ENCODE peak calls at places on chromosomes 7 and 10, in five cellular contexts. T is A549, P is neural progenitor cell, U is mesendoderm, C is HepG2. W is an unnamed sample.

GRCh38 chr10:52615349-52615748 is 157.2 kb downstream of the MBL2 start:
- DNase-seq in C (no peak), U (no peak), T (no peak), P (no peak), W (no peak)

GRCh38 chr10:83166344-83166743 is 973.0 kb upstream of the GHITM start:
- DNase-seq in P (peak), U (peak), C (no peak), T (no peak), W (peak)

GRCh38 chr7:20217193-20217948 is at the start of gene MACC1:
- DNase-seq in P (peak), U (peak), T (no peak), C (no peak), W (peak)

GRCh38 chr7:139981533-139981932 is 81.2 kb downstream of the PARP12 start:
- DNase-seq in P (peak), C (no peak), U (no peak), T (no peak), W (peak)

GRCh38 chr10:18279202-18279601 is 139.0 kb downstream of the CACNB2 start:
- DNase-seq in P (no peak), C (no peak), U (peak), T (no peak), W (no peak)

GRCh38 chr7:43117025-43117424 is 4.6 kb downstream of the HECW1 start:
- DNase-seq in T (no peak), P (no peak), C (no peak), U (no peak), W (no peak)

GRCh38 chr7:103941978-103942377 is 47.5 kb downstream of the RELN start:
- DNase-seq in U (no peak), P (no peak), C (no peak), T (no peak), W (no peak)

GRCh38 chr7:148962823-148963582 is 65.3 kb downstream of the PDIA4 start:
- DNase-seq in P (peak), T (peak), C (peak), U (peak), W (peak)

GRCh38 chr10:5527332-5528200 is 2.8 kb downstream of the CALML3 start:
- DNase-seq in U (no peak), T (no peak), P (no peak), C (peak), W (no peak)

GRCh38 chr7:93461350-93461749 is 113.2 kb downstream of the CALCR start:
- DNase-seq in C (no peak), U (peak), T (no peak), P (peak), W (peak)

GRCh38 chr10:130127612-130128607 is 8.3 kb upstream of the GLRX3 start:
- DNase-seq in T (peak), C (peak), P (peak), U (peak), W (peak)

GRCh38 chr7:16940777-16941176 is 59.0 kb upstream of the AGR3 start:
- DNase-seq in U (peak), T (no peak), C (no peak), P (no peak), W (no peak)

GRCh38 chr7:111642373-111642772 is 80.1 kb upstream of the IMMP2L start:
- DNase-seq in T (no peak), C (no peak), P (no peak), U (no peak), W (no peak)

GRCh38 chr10:124329941-124330340 is 88.8 kb downstream of the OAT start:
- DNase-seq in U (no peak), C (no peak), T (no peak), P (no peak), W (no peak)

GRCh38 chr10:108684431-108684830 is 1238.9 kb downstream of the XPNPEP1 start:
- DNase-seq in T (no peak), P (no peak), C (no peak), U (no peak), W (no peak)

GRCh38 chr7:101218236-101219130 is 518 bp downstream of the ZNHIT1 start:
- DNase-seq in P (peak), T (no peak), C (no peak), U (no peak), W (no peak)

GRCh38 chr7:87482115-87482514 is 6.6 kb upstream of the ABCB4 start:
- DNase-seq in U (no peak), C (peak), P (no peak), T (no peak), W (no peak)

GRCh38 chr7:87480386-87480785 is 4.9 kb upstream of the ABCB4 start:
- DNase-seq in P (no peak), T (no peak), C (no peak), U (no peak), W (no peak)

GRCh38 chr7:87479951-87480350 is 4.5 kb upstream of the ABCB4 start:
- DNase-seq in U (no peak), T (no peak), C (no peak), P (no peak), W (no peak)

GRCh38 chr7:87483131-87483530 is 7.7 kb upstream of the ABCB4 start:
- DNase-seq in P (no peak), C (no peak), U (peak), T (no peak), W (no peak)
- H3K4me2 ChIP-seq in P (no peak), C (no peak), U (no peak), T (no peak), W (no peak)

GRCh38 chr10:77349226-77349625 is 288.4 kb downstream of the KCNMA1 start:
- DNase-seq in U (no peak), C (no peak), T (no peak), P (no peak), W (no peak)
- H3K4me2 ChIP-seq in U (no peak), C (no peak), T (no peak), P (no peak), W (no peak)

GRCh38 chr10:97475936-97476594 is 22.2 kb downstream of the MMS19 start:
- DNase-seq in U (no peak), T (no peak), P (no peak), C (no peak), W (no peak)
- H3K4me2 ChIP-seq in U (no peak), T (no peak), P (no peak), C (no peak), W (no peak)

DNA sequence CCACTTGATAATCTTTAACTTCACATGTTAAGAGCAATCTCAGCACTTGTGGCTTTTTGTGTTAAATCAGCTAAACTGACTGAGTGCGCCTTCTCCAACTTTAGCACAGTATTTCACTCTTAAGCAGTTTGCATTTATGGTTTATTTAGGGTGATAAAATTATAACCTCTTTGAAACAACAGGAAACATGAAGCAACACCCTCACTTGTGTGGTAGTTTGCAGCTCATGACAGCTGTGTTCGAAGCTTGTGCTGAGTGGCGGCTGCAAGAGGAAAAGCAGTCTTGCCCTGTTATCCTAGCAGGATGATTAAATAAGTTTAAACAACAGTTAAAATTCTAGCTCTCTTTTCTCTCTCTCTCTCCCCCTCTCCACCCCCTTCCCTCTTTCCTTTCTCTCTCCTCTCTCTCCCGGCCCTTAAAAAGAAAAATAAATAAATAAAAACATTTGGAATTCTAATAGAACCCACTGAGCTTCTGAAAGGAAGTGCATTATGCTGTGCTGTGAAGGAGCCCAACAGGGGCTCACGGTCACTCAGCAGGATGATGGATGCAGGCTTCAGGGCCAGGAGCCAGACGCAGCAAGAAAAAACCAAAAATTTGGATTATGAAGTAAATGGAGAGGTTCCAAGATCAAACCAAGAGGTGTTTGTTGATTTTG is 25.2 kb downstream of the OGDH start:
- DNase-seq in U (no peak), P (no peak), T (no peak), C (no peak), W (no peak)
- H3K4me2 ChIP-seq in U (no peak), P (no peak), T (no peak), C (no peak), W (peak)

DNA sequence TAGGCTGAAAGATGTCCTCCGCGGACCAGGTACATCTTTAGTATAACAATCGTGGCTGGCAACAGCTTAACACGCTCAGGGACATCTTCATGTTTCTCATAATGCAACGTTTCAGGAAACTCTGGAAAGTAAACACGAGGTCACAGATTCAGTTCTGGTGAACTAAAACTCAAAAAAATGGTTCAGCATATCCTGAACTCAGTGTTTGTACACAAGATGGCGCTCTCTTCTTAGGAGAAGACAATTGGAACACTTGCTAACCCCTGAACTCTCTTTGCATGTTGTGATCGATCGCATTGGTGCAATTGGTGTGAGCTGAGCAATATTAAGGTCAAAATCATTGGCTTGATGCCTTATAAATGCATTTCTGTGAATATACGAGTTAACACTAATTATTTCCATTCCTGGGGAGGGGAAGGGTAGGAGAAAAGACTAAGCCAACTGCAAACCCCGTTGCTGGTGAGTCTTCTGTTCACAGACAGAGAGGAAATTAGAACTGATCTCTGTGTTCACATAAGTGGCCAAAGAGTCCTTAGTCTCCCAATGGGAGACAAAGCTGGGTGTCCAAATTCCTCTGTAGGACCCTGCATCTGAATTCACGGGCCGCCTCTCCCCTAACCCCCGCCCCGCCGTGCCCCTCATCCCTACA is 52.6 kb upstream of the FAM180A start:
- DNase-seq in U (peak), T (peak), P (peak), C (peak), W (peak)
- H3K4me2 ChIP-seq in U (no peak), T (peak), P (peak), C (peak), W (peak)

DNA sequence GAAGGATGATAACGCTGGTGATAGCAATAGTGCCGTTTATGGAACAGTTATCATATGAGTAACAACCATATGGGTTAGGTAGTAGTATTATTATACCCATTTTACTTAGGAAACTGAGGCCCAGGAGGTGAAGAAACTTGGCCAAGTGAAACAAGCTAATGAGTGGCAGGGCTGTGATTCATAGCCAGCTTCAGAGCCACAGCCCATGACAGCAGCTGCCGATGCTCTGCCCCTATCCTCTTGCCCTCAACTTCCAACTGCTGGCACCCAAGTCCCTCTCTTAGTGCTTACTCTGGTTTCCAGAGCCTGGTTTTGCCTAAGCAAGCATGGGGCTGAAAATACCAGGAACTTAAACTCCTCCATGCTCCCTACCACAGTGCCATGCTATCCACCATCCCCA is 12.3 kb downstream of the SH3PXD2A start:
- DNase-seq in U (no peak), T (no peak), P (no peak), C (no peak), W (no peak)
- H3K4me2 ChIP-seq in U (no peak), T (no peak), P (no peak), C (peak), W (no peak)

GRCh38 chr10:30818010-30818660 is 188.6 kb upstream of the LYZL2 start:
- DNase-seq in C (no peak), P (no peak), T (no peak), U (no peak), W (no peak)

GRCh38 chr10:30818854-30819253 is 189.3 kb upstream of the LYZL2 start:
- DNase-seq in C (no peak), P (no peak), U (no peak), T (no peak), W (no peak)

GRCh38 chr10:30816812-30817193 is 187.2 kb upstream of the LYZL2 start:
- DNase-seq in U (no peak), C (no peak), T (no peak), P (no peak), W (no peak)

GRCh38 chr10:30816144-30816811 is 186.7 kb upstream of the LYZL2 start:
- DNase-seq in C (no peak), T (no peak), U (no peak), P (peak), W (no peak)

DNA sequence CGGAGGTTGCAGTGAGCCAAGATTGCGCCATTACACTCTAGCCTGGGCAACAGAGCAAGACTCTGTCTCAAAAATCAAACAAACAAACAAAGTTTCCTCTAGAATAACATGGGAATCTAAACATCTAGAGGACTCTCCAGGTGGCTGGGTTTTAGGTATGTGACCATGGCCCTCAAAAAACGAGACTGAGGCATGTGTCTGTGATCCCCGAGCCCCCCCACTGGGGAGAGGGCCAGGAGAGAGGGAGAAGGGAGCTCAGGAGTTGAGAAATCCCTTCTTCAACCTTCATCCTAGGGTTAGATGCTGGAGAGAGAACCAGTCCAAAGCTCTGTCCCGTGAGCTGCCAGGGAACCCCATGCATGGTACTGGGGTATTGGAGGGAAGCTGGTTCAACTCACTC is 188.0 kb upstream of the LYZL2 start:
- DNase-seq in C (no peak), U (no peak), P (no peak), T (no peak), W (no peak)
- H3K4me2 ChIP-seq in C (no peak), U (no peak), P (no peak), T (no peak), W (no peak)

DNA sequence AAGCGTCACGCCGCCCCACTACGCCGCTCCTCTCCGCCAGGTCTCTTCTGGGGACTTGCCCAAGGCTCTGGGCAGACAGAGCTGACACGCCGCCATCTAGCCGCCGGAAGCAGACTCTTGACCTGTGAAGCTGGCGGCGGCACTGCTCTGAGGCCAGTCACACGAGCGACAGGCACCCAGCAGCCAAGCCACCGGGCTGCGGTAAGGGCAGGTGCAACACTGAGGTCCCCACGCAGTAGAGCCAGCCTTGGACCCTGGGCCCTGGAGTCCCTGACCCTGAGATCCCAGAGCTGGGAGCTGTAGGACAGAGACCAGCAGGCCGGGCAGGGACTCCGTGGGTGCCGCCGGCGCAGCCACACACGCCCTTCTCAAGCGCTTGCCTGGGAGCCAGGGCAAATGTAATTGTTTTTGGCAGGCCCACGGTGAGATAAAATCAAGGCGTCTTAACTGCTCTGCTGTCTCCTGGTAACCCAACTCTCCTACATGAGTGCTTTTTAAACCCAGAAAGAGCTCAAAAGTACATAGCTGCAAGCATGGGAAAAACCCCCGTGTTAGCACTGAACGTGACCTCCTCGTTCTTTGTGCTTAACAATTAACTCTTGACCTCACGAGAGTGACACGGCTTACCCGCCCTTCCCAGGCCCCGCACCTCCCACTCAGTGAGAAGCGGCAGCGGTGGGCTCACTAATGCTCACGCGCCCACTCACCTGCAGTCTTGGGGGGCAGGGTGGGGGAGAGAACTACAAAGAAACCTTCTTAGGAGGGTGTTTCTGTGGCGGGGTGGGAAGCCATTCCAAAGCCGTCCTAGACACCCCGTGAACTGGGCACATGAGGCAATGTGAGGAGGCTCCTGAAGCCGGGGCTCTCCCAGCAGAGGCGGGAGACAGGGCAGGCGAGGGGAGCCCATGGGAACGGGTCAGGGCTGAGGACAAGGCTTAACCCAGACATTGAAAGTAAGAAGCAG is 8.5 kb downstream of the GPER1 start:
- DNase-seq in C (no peak), T (no peak), P (no peak), U (no peak), W (no peak)
- H3K4me2 ChIP-seq in C (peak), T (no peak), P (no peak), U (no peak), W (no peak)